ENCODE peak calls at places on chromosomes 16 and 17, in nine cellular contexts. F is CD8-positive, alpha-beta memory T cell; I is H9; K is hepatocyte; P is cardiac muscle cell; J is fibroblast of lung; E is tibial artery; L is CD4-positive, CD25-positive, alpha-beta regulatory T cell; Q is neural progenitor cell. O is an unnamed sample.

GRCh38 chr17:43723697-43724359 is 34.8 kb downstream of the SOST start:
- DNase-seq in F (no peak), I (no peak), K (no peak), P (no peak), J (peak), E (peak), L (no peak), Q (no peak), O (no peak)

GRCh38 chr17:418421-418751 is 65.8 kb upstream of the RPH3AL start:
- DNase-seq in F (peak), I (no peak), K (no peak), P (no peak), J (no peak), E (no peak), L (peak), Q (no peak), O (no peak)

GRCh38 chr17:38591759-38592241 is 14.0 kb downstream of the SRCIN1 start:
- DNase-seq in F (no peak), I (no peak), K (no peak), P (no peak), J (no peak), E (no peak), L (no peak), Q (no peak), O (peak)

GRCh38 chr16:57123216-57123968 is 31.0 kb downstream of the CPNE2 start:
- DNase-seq in F (peak), I (no peak), K (no peak), P (no peak), J (no peak), E (no peak), L (no peak), Q (no peak), O (no peak)

GRCh38 chr17:77790143-77790829 is 168.2 kb upstream of the TNRC6C start:
- DNase-seq in F (peak), I (peak), K (no peak), P (no peak), J (no peak), E (no peak), L (no peak), Q (peak), O (no peak)

GRCh38 chr17:33240397-33240796 is 52.7 kb downstream of the ASIC2 start:
- DNase-seq in F (no peak), I (no peak), K (no peak), P (no peak), J (no peak), E (no peak), L (no peak), Q (peak), O (no peak)

GRCh38 chr17:1188812-1189211 is 9.0 kb upstream of the ABR start:
- DNase-seq in F (no peak), I (no peak), K (no peak), P (no peak), J (peak), E (peak), L (no peak), Q (no peak), O (no peak)

GRCh38 chr17:13953871-13954270 is 115.4 kb upstream of the COX10 start:
- DNase-seq in F (no peak), I (no peak), K (no peak), P (no peak), J (no peak), E (no peak), L (no peak), Q (no peak), O (no peak)

GRCh38 chr16:88116121-88116900 is 165.1 kb downstream of the BANP start:
- DNase-seq in F (peak), I (no peak), K (no peak), P (no peak), J (peak), E (no peak), L (no peak), Q (no peak), O (no peak)

GRCh38 chr16:48687421-48688038 is 77.5 kb upstream of the N4BP1 start:
- DNase-seq in F (no peak), I (peak), K (peak), P (peak), J (peak), E (peak), L (peak), Q (peak), O (peak)

GRCh38 chr17:35799942-35800341 is 4.5 kb upstream of the MMP28 start:
- DNase-seq in F (no peak), I (no peak), K (peak), P (no peak), J (peak), E (peak), L (no peak), Q (no peak), O (no peak)

GRCh38 chr16:73196670-73197069 is 148.7 kb upstream of the ZFHX3 start:
- DNase-seq in F (no peak), I (peak), K (peak), P (peak), J (peak), E (peak), L (no peak), Q (peak), O (no peak)

GRCh38 chr16:3091551-3091950 is 7.5 kb downstream of the ZSCAN10 start:
- DNase-seq in F (no peak), I (no peak), K (no peak), P (no peak), J (no peak), E (no peak), L (no peak), Q (no peak), O (no peak)

GRCh38 chr16:72705806-72706205 is 342.1 kb downstream of the ZFHX3 start:
- DNase-seq in F (no peak), I (no peak), K (no peak), P (no peak), J (no peak), E (no peak), L (no peak), Q (peak), O (no peak)

GRCh38 chr16:66473654-66474519 is 46.8 kb downstream of the BEAN1 start:
- DNase-seq in F (no peak), I (no peak), K (no peak), P (no peak), J (no peak), E (no peak), L (no peak), Q (no peak), O (no peak)

GRCh38 chr17:32516450-32516849 is 29.7 kb downstream of the CDK5R1 start:
- DNase-seq in F (no peak), I (no peak), K (no peak), P (peak), J (no peak), E (no peak), L (no peak), Q (no peak), O (no peak)

GRCh38 chr16:30398660-30399434 is 3.6 kb downstream of the ZNF48 start:
- DNase-seq in F (no peak), I (peak), K (no peak), P (no peak), J (no peak), E (no peak), L (no peak), Q (peak), O (no peak)

GRCh38 chr17:79658811-79659207 is 48.0 kb upstream of the RBFOX3 start:
- DNase-seq in F (no peak), I (peak), K (peak), P (peak), J (peak), E (no peak), L (no peak), Q (peak), O (no peak)

GRCh38 chr17:17732892-17733670 is 51.8 kb downstream of the RAI1 start:
- DNase-seq in F (no peak), I (no peak), K (no peak), P (no peak), J (no peak), E (no peak), L (no peak), Q (no peak), O (no peak)

GRCh38 chr17:51461578-51462004 is 201.2 kb downstream of the UTP18 start:
- DNase-seq in F (peak), I (peak), K (peak), P (peak), J (peak), E (peak), L (peak), Q (peak), O (no peak)

GRCh38 chr16:73616186-73616585 is 568.3 kb upstream of the ZFHX3 start:
- DNase-seq in F (no peak), I (no peak), K (no peak), P (no peak), J (peak), E (no peak), L (no peak), Q (peak), O (no peak)

GRCh38 chr16:7518158-7518557 is 185.5 kb downstream of the RBFOX1 start:
- DNase-seq in F (no peak), I (no peak), K (no peak), P (no peak), J (no peak), E (no peak), L (no peak), Q (no peak), O (no peak)
- H3K27ac ChIP-seq in F (no peak), I (no peak), K (no peak), P (no peak), J (no peak), E (no peak), L (no peak), Q (no peak), O (no peak)

GRCh38 chr16:5354645-5355044 is 257.1 kb upstream of the EEF2KMT start:
- DNase-seq in F (no peak), I (no peak), K (no peak), P (peak), J (no peak), E (no peak), L (no peak), Q (no peak), O (no peak)
- H3K27ac ChIP-seq in F (no peak), I (no peak), K (no peak), P (no peak), J (no peak), E (no peak), L (no peak), Q (no peak), O (no peak)

GRCh38 chr17:40534431-40535189 is 30.7 kb downstream of the CCR7 start:
- DNase-seq in F (peak), I (no peak), K (no peak), P (peak), J (peak), E (no peak), L (no peak), Q (no peak), O (no peak)
- H3K27ac ChIP-seq in F (no peak), I (peak), K (peak), P (peak), J (peak), E (no peak), L (no peak), Q (no peak), O (peak)

GRCh38 chr16:52592778-52593177 is 45.8 kb upstream of the TOX3 start:
- DNase-seq in F (no peak), I (no peak), K (no peak), P (no peak), J (no peak), E (no peak), L (no peak), Q (no peak), O (no peak)

GRCh38 chr16:52597073-52597771 is 50.3 kb upstream of the TOX3 start:
- DNase-seq in F (no peak), I (no peak), K (peak), P (no peak), J (no peak), E (no peak), L (no peak), Q (no peak), O (no peak)

GRCh38 chr16:52603015-52603414 is 56.1 kb upstream of the TOX3 start:
- DNase-seq in F (no peak), I (no peak), K (peak), P (no peak), J (no peak), E (no peak), L (no peak), Q (no peak), O (no peak)

GRCh38 chr16:52592216-52592592 is 45.3 kb upstream of the TOX3 start:
- DNase-seq in F (no peak), I (no peak), K (no peak), P (no peak), J (no peak), E (no peak), L (no peak), Q (no peak), O (no peak)

DNA sequence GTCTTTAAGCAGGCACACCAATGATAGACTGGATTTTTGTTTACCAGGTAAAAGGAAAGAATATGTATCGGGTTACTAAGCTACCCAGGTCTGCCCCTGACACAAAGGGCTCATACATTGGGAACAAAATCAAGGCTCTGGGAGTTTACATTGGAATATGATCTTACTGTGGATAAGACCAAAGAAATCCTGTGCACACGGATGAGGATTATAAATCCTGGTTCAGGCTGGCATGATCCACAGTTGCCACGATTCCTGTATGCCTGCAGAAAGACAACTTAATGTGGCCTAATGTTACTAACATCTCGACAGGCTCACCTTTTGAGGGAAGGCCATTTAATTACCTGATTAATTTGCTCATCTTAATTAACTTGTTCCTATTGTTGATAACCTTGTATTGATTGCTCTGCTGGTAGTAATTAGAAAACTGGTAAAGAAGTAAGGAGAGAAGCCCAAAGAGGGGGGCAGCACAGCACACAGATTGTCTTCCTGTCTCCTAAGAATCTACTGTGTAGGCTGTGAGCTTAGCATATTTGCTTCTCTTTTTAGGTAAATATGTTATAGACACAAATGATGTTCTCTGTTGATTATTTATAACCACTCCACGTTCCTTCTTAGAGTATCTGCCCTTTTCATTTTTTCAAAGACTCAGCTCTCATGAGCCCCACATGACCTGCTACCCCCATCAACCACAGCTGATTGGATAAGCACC is 51.0 kb upstream of the TOX3 start:
- DNase-seq in F (no peak), I (peak), K (no peak), P (no peak), J (no peak), E (no peak), L (no peak), Q (peak), O (no peak)
- H3K27ac ChIP-seq in F (no peak), I (no peak), K (peak), P (no peak), J (no peak), E (no peak), L (no peak), Q (no peak), O (no peak)

GRCh38 chr17:21034350-21035235 is 8.2 kb downstream of the USP22 start:
- DNase-seq in F (peak), I (no peak), K (no peak), P (no peak), J (peak), E (no peak), L (peak), Q (no peak), O (no peak)

GRCh38 chr17:21029515-21029914 is 13.3 kb downstream of the USP22 start:
- DNase-seq in F (no peak), I (no peak), K (no peak), P (no peak), J (no peak), E (no peak), L (no peak), Q (no peak), O (no peak)

GRCh38 chr17:21033350-21033749 is 9.5 kb downstream of the USP22 start:
- DNase-seq in F (no peak), I (no peak), K (no peak), P (no peak), J (peak), E (no peak), L (no peak), Q (no peak), O (no peak)

GRCh38 chr17:21030375-21030774 is 12.4 kb downstream of the USP22 start:
- DNase-seq in F (no peak), I (no peak), K (no peak), P (no peak), J (no peak), E (no peak), L (no peak), Q (no peak), O (no peak)

DNA sequence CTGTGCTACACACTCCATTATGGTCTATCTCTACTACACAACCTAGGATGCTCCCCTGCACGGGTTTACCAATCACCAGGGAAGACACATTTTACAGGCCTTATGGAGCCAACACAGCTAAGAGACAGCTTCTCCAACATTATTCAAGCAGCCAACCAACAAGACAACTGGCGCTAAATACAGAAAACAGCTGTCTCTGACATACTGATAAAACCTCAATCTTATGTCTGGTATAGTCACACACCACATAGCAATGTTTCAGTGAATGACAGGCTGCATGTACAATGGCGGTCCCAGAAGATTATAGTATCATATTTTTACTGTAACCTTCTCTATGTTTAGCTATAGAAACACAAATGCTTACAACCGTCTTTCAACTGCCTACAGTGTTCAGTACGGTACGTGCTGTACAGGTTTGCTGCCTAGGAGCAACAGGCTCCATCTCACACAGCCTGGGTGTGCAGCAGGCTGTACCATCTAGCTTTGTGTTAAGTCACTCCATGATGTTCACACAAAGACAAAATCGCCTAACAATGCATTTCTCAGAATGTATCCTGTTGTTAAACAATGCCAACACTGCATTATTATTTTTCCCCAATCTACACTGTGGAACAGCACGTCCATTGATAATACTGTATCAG is 10.9 kb downstream of the USP22 start:
- DNase-seq in F (no peak), I (no peak), K (no peak), P (no peak), J (peak), E (no peak), L (no peak), Q (no peak), O (no peak)
- H3K27ac ChIP-seq in F (no peak), I (no peak), K (no peak), P (peak), J (no peak), E (no peak), L (no peak), Q (no peak), O (no peak)

DNA sequence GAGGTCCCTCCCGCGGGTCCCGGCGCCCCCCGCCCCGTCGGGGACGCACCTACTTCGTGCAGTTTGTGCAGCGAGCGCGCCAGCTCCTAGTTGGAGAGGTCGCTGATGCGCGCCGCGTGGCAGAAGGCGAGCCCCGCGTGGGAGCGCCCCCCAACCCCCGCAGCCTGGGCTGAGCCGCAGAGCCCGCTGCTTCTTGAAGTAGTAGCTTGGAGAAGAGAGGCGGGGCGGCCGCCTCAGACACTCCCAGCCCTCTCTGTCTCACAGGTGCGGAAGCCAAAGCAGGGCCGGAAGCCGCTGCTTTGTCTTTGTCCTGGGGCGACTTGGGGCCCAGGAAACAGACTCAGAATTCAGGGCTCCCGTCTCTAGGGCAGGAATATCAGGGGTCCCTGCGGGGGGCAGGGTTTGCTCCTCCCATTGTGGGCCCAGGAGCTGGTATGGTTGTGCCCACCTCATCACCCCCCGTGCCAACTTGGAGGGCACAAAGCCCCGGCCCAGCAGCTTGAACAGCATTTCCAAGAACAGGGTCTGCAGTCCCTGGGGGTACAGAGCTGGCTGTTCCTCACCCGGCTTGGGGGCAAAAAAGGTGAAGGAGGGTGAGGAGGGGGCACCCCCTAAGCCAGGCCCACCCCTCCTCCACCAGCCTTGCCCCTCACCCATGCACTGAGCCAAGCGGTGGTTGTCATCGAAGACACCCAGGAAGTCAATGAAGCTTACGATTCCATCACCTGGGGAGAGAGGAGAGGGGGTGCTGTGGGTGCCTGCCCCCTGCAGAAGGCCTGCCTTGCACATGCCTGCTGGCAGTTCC is 13.6 kb downstream of the SPATA32 start:
- DNase-seq in F (peak), I (peak), K (peak), P (no peak), J (no peak), E (no peak), L (peak), Q (peak), O (peak)
- H3K27ac ChIP-seq in F (peak), I (no peak), K (peak), P (no peak), J (no peak), E (no peak), L (peak), Q (peak), O (peak)

GRCh38 chr17:2684549-2684948 is 27.0 kb downstream of the CLUH start:
- DNase-seq in F (no peak), I (no peak), K (no peak), P (no peak), J (no peak), E (peak), L (no peak), Q (peak), O (no peak)

GRCh38 chr17:2685696-2686095 is 25.9 kb downstream of the CLUH start:
- DNase-seq in F (no peak), I (peak), K (no peak), P (no peak), J (no peak), E (peak), L (no peak), Q (no peak), O (no peak)

GRCh38 chr17:2682304-2682938 is 29.1 kb downstream of the CLUH start:
- DNase-seq in F (no peak), I (no peak), K (no peak), P (no peak), J (peak), E (no peak), L (no peak), Q (no peak), O (no peak)

GRCh38 chr17:2680961-2681360 is 30.6 kb downstream of the CLUH start:
- DNase-seq in F (no peak), I (no peak), K (no peak), P (no peak), J (no peak), E (no peak), L (no peak), Q (no peak), O (no peak)

DNA sequence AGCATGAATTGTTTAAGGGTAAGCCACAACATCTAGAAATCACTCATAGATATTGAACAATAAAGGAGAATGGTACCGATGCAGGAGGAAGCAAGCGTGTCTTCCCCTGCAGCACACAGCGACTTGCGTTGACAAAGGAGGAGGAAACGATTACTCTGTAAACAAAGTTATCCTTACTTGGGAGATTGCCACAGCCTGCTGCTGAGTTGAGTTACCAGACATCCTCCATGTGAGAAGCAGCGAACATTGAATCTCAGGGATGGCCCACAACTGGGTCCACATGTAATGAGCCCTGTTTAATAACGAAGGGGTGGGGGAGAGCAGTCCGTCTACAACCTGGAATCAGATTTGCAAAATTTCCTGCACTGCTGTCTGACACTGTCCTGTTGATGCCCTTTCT is 27.7 kb downstream of the CLUH start:
- DNase-seq in F (no peak), I (no peak), K (peak), P (no peak), J (peak), E (no peak), L (no peak), Q (no peak), O (no peak)
- H3K27ac ChIP-seq in F (no peak), I (no peak), K (no peak), P (no peak), J (no peak), E (no peak), L (no peak), Q (peak), O (no peak)